ENCODE peak calls at places on chromosomes 11 and 22, in ten cellular contexts. One of them, this sample, is unnamed.

GRCh38 chr11:36492724-36493304 is 17.3 kb downstream of the TRAF6 start:
- DNase-seq in osteoblast: peak
- DNase-seq in ovary: no peak
- DNase-seq in mucosa of descending colon: no peak
- DNase-seq in lung: no peak
- DNase-seq in psoas muscle: no peak
- DNase-seq in astrocyte of the spinal cord: peak
- DNase-seq in left lung: no peak
- DNase-seq in right atrium auricular region: no peak
- DNase-seq in IMR-90: peak
- DNase-seq in this sample: peak

GRCh38 chr11:115643491-115643995 is 139.3 kb upstream of the CADM1 start:
- DNase-seq in osteoblast: no peak
- DNase-seq in ovary: no peak
- DNase-seq in mucosa of descending colon: no peak
- DNase-seq in lung: no peak
- DNase-seq in psoas muscle: no peak
- DNase-seq in astrocyte of the spinal cord: no peak
- DNase-seq in left lung: no peak
- DNase-seq in right atrium auricular region: no peak
- DNase-seq in IMR-90: no peak
- DNase-seq in this sample: no peak

GRCh38 chr11:6654281-6655019 is 1.2 kb downstream of the DCHS1 start:
- DNase-seq in osteoblast: no peak
- DNase-seq in ovary: no peak
- DNase-seq in mucosa of descending colon: no peak
- DNase-seq in lung: no peak
- DNase-seq in psoas muscle: no peak
- DNase-seq in astrocyte of the spinal cord: no peak
- DNase-seq in left lung: no peak
- DNase-seq in right atrium auricular region: no peak
- DNase-seq in IMR-90: no peak
- DNase-seq in this sample: no peak

GRCh38 chr11:100849914-100850235 is 162.8 kb downstream of the ARHGAP42 start:
- DNase-seq in osteoblast: no peak
- DNase-seq in ovary: no peak
- DNase-seq in mucosa of descending colon: no peak
- DNase-seq in lung: no peak
- DNase-seq in psoas muscle: no peak
- DNase-seq in astrocyte of the spinal cord: no peak
- DNase-seq in left lung: no peak
- DNase-seq in right atrium auricular region: no peak
- DNase-seq in IMR-90: no peak
- DNase-seq in this sample: no peak

GRCh38 chr22:29872989-29873388 is 10.0 kb upstream of the MTMR3 start:
- DNase-seq in osteoblast: no peak
- DNase-seq in ovary: no peak
- DNase-seq in mucosa of descending colon: no peak
- DNase-seq in lung: no peak
- DNase-seq in psoas muscle: no peak
- DNase-seq in astrocyte of the spinal cord: no peak
- DNase-seq in left lung: no peak
- DNase-seq in right atrium auricular region: no peak
- DNase-seq in IMR-90: no peak
- DNase-seq in this sample: no peak

GRCh38 chr11:12526789-12527188 is 147.4 kb upstream of the TEAD1 start:
- DNase-seq in osteoblast: peak
- DNase-seq in ovary: no peak
- DNase-seq in mucosa of descending colon: no peak
- DNase-seq in lung: no peak
- DNase-seq in psoas muscle: no peak
- DNase-seq in astrocyte of the spinal cord: peak
- DNase-seq in left lung: no peak
- DNase-seq in right atrium auricular region: no peak
- DNase-seq in IMR-90: peak
- DNase-seq in this sample: peak

GRCh38 chr11:120413480-120413879 is 77.3 kb downstream of the ARHGEF12 start:
- DNase-seq in osteoblast: peak
- DNase-seq in ovary: no peak
- DNase-seq in mucosa of descending colon: no peak
- DNase-seq in lung: no peak
- DNase-seq in psoas muscle: no peak
- DNase-seq in astrocyte of the spinal cord: peak
- DNase-seq in left lung: no peak
- DNase-seq in right atrium auricular region: no peak
- DNase-seq in IMR-90: peak
- DNase-seq in this sample: peak

GRCh38 chr11:84865257-84865656 is 761.9 kb downstream of the DLG2 start:
- DNase-seq in osteoblast: no peak
- DNase-seq in ovary: no peak
- DNase-seq in mucosa of descending colon: no peak
- DNase-seq in lung: no peak
- DNase-seq in psoas muscle: no peak
- DNase-seq in astrocyte of the spinal cord: no peak
- DNase-seq in left lung: no peak
- DNase-seq in right atrium auricular region: no peak
- DNase-seq in IMR-90: no peak
- DNase-seq in this sample: no peak

GRCh38 chr11:61928606-61929005 is 11.2 kb upstream of the RAB3IL1 start:
- DNase-seq in osteoblast: no peak
- DNase-seq in ovary: no peak
- DNase-seq in mucosa of descending colon: no peak
- DNase-seq in lung: no peak
- DNase-seq in psoas muscle: no peak
- DNase-seq in astrocyte of the spinal cord: no peak
- DNase-seq in left lung: no peak
- DNase-seq in right atrium auricular region: no peak
- DNase-seq in IMR-90: peak
- DNase-seq in this sample: no peak

GRCh38 chr11:68610452-68611116 is 73.8 kb upstream of the GAL start:
- DNase-seq in osteoblast: peak
- DNase-seq in ovary: no peak
- DNase-seq in mucosa of descending colon: no peak
- DNase-seq in lung: no peak
- DNase-seq in psoas muscle: no peak
- DNase-seq in astrocyte of the spinal cord: no peak
- DNase-seq in left lung: no peak
- DNase-seq in right atrium auricular region: no peak
- DNase-seq in IMR-90: peak
- DNase-seq in this sample: peak
- TF ChIP-seq CTCF in osteoblast: peak
- TF ChIP-seq CTCF in ovary: no peak
- TF ChIP-seq CTCF in mucosa of descending colon: no peak
- TF ChIP-seq CTCF in lung: no peak
- TF ChIP-seq CTCF in psoas muscle: no peak
- TF ChIP-seq CTCF in astrocyte of the spinal cord: peak
- TF ChIP-seq CTCF in left lung: no peak
- TF ChIP-seq CTCF in right atrium auricular region: peak
- TF ChIP-seq CTCF in IMR-90: peak
- TF ChIP-seq CTCF in this sample: peak

GRCh38 chr11:99066609-99067008 is 45.9 kb downstream of the CNTN5 start:
- DNase-seq in osteoblast: no peak
- DNase-seq in ovary: no peak
- DNase-seq in mucosa of descending colon: no peak
- DNase-seq in lung: no peak
- DNase-seq in psoas muscle: no peak
- DNase-seq in astrocyte of the spinal cord: no peak
- DNase-seq in left lung: no peak
- DNase-seq in right atrium auricular region: no peak
- DNase-seq in IMR-90: no peak
- DNase-seq in this sample: no peak
- TF ChIP-seq CTCF in osteoblast: no peak
- TF ChIP-seq CTCF in ovary: no peak
- TF ChIP-seq CTCF in mucosa of descending colon: no peak
- TF ChIP-seq CTCF in lung: no peak
- TF ChIP-seq CTCF in psoas muscle: no peak
- TF ChIP-seq CTCF in astrocyte of the spinal cord: no peak
- TF ChIP-seq CTCF in left lung: no peak
- TF ChIP-seq CTCF in right atrium auricular region: no peak
- TF ChIP-seq CTCF in IMR-90: no peak
- TF ChIP-seq CTCF in this sample: no peak

GRCh38 chr11:133619397-133619796 is 87.1 kb upstream of the OPCML start:
- DNase-seq in osteoblast: no peak
- DNase-seq in ovary: no peak
- DNase-seq in mucosa of descending colon: no peak
- DNase-seq in lung: no peak
- DNase-seq in psoas muscle: no peak
- DNase-seq in astrocyte of the spinal cord: no peak
- DNase-seq in left lung: no peak
- DNase-seq in right atrium auricular region: no peak
- DNase-seq in IMR-90: no peak
- DNase-seq in this sample: no peak
- TF ChIP-seq CTCF in osteoblast: no peak
- TF ChIP-seq CTCF in ovary: no peak
- TF ChIP-seq CTCF in mucosa of descending colon: no peak
- TF ChIP-seq CTCF in lung: no peak
- TF ChIP-seq CTCF in psoas muscle: no peak
- TF ChIP-seq CTCF in astrocyte of the spinal cord: no peak
- TF ChIP-seq CTCF in left lung: no peak
- TF ChIP-seq CTCF in right atrium auricular region: no peak
- TF ChIP-seq CTCF in IMR-90: no peak
- TF ChIP-seq CTCF in this sample: no peak

DNA sequence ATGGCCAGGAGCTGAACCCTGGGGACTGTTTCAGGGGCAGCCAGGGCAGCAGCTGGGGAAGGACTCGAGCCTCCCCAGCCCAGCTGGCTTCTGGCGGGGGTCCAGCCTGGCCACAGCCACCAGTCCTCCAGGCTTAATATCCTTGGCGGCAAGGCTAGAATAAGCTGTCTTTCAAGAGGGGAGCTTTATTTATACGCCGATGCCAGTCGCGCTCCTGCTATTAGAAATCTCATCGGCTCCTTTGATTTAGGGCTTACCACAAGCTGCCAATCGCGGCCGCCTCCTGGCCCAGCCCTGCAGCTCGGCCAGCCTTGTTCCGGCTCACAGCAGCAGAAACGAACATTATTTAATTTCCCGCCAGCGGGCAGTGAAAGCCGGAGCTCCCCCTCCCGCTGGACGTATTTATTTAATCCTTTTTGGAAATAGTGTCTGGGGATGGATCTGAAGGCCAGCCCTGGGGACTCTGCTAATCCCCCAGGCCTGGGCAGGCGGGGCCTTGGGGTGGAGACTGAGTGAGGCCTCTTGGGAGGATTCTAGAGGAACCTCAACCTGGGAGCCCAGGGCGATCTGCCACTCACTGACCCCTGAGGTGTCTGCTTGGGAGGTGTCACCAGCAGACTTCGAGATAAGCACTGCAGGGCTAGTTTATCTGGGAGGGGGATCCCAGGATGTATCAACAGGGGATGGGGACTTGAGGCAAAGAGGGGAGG is 363.1 kb downstream of the MN1 start:
- DNase-seq in osteoblast: no peak
- DNase-seq in ovary: peak
- DNase-seq in mucosa of descending colon: peak
- DNase-seq in lung: no peak
- DNase-seq in psoas muscle: no peak
- DNase-seq in astrocyte of the spinal cord: peak
- DNase-seq in left lung: no peak
- DNase-seq in right atrium auricular region: no peak
- DNase-seq in IMR-90: peak
- DNase-seq in this sample: no peak
- TF ChIP-seq CTCF in osteoblast: no peak
- TF ChIP-seq CTCF in ovary: no peak
- TF ChIP-seq CTCF in mucosa of descending colon: no peak
- TF ChIP-seq CTCF in lung: no peak
- TF ChIP-seq CTCF in psoas muscle: no peak
- TF ChIP-seq CTCF in astrocyte of the spinal cord: no peak
- TF ChIP-seq CTCF in left lung: no peak
- TF ChIP-seq CTCF in right atrium auricular region: no peak
- TF ChIP-seq CTCF in IMR-90: no peak
- TF ChIP-seq CTCF in this sample: no peak

DNA sequence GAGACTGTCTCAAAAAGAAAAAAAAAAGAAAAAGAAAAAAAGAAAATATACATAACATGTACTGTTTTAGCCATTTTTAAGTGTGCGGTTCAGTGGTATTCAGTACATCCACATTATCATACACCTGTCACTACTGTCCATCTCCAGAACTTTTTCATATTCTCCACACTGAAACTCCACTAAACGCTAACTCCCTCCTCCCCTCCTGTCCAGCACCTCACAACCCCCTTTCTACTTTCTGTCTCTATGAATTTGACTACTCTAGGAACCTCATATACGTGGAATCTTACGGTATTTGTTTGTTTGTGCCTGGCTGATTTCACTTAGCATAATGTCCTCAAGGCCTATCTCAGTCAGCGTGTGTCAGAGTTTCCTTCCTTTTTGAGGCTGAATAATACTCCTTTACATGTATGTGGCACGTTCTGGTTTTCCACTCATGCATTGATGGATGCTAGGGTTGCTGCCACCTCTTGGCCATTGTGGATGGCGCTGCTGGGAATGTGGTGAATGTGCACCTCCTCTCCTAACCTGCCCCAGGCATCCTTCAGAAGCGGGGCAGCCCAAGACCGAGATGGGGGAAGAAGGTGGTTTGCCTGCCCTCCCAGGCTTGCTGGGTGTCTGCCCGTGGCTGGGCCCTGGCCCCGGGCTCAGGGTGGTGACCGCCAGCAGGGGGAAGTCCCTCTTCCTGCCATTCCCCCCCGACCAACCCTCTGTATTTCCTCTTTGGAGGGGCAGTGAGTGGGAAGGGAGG is 60.5 kb downstream of the BCR start:
- DNase-seq in osteoblast: no peak
- DNase-seq in ovary: no peak
- DNase-seq in mucosa of descending colon: no peak
- DNase-seq in lung: no peak
- DNase-seq in psoas muscle: no peak
- DNase-seq in astrocyte of the spinal cord: no peak
- DNase-seq in left lung: no peak
- DNase-seq in right atrium auricular region: no peak
- DNase-seq in IMR-90: no peak
- DNase-seq in this sample: no peak
- TF ChIP-seq CTCF in osteoblast: peak
- TF ChIP-seq CTCF in ovary: no peak
- TF ChIP-seq CTCF in mucosa of descending colon: no peak
- TF ChIP-seq CTCF in lung: no peak
- TF ChIP-seq CTCF in psoas muscle: peak
- TF ChIP-seq CTCF in astrocyte of the spinal cord: peak
- TF ChIP-seq CTCF in left lung: no peak
- TF ChIP-seq CTCF in right atrium auricular region: no peak
- TF ChIP-seq CTCF in IMR-90: peak
- TF ChIP-seq CTCF in this sample: peak

This sample was measured in HFFc6.